ENCODE peak calls at places on chromosome 19, in four cellular contexts. J is PC-9, K is endodermal cell, P is astrocyte of the spinal cord. H is an unnamed sample.

GRCh38 chr19:32658075-32658474 is 16.9 kb downstream of the ANKRD27 start:
- DNase-seq in J (no peak), K (no peak), P (no peak), H (no peak)

GRCh38 chr19:34348899-34349487 is 16.0 kb upstream of the GPI start:
- DNase-seq in J (no peak), K (no peak), P (no peak), H (no peak)

GRCh38 chr19:42246869-42247630 is 4.6 kb upstream of the GSK3A start:
- DNase-seq in J (no peak), K (no peak), P (no peak), H (no peak)

GRCh38 chr19:18650468-18651001 is 13.7 kb downstream of the KLHL26 start:
- DNase-seq in J (no peak), K (peak), P (peak), H (no peak)

GRCh38 chr19:1074512-1075283 is 7.7 kb downstream of the ARHGAP45 start:
- DNase-seq in J (peak), K (no peak), P (no peak), H (peak)

GRCh38 chr19:2282062-2282861 is at the start of gene PEAK3:
- DNase-seq in J (no peak), K (peak), P (peak), H (no peak)

GRCh38 chr19:43407416-43408005 is 7.2 kb upstream of the TEX101 start:
- DNase-seq in J (no peak), K (peak), P (no peak), H (no peak)

GRCh38 chr19:2381151-2381822 is 21.2 kb downstream of the TMPRSS9 start:
- DNase-seq in J (no peak), K (no peak), P (peak), H (no peak)

GRCh38 chr19:1624458-1624857 is 19.2 kb upstream of the UQCR11 start:
- DNase-seq in J (peak), K (peak), P (peak), H (no peak)

GRCh38 chr19:2168619-2169424 is 5.1 kb downstream of the DOT1L start:
- DNase-seq in J (peak), K (peak), P (peak), H (peak)

GRCh38 chr19:5491565-5491964 is 36.3 kb downstream of the ZNRF4 start:
- DNase-seq in J (no peak), K (no peak), P (no peak), H (no peak)

GRCh38 chr19:41606215-41606837 is 20.5 kb downstream of the CEACAM4 start:
- DNase-seq in J (no peak), K (no peak), P (no peak), H (no peak)

GRCh38 chr19:40257096-40257517 is 28.0 kb downstream of the AKT2 start:
- DNase-seq in J (peak), K (no peak), P (no peak), H (peak)

GRCh38 chr19:912181-913079 is 589 bp downstream of the R3HDM4 start:
- DNase-seq in J (no peak), K (no peak), P (no peak), H (peak)

GRCh38 chr19:6030214-6030507 is 52.2 kb upstream of the RANBP3 start:
- DNase-seq in J (no peak), K (no peak), P (peak), H (no peak)

GRCh38 chr19:48393559-48394330 is at the start of gene GRIN2D:
- DNase-seq in J (peak), K (peak), P (peak), H (no peak)

GRCh38 chr19:33649919-33650305 is 28.2 kb downstream of the CHST8 start:
- DNase-seq in J (no peak), K (no peak), P (no peak), H (no peak)

GRCh38 chr19:18008814-18009213 is 844 bp downstream of the ARRDC2 start:
- DNase-seq in J (no peak), K (no peak), P (no peak), H (no peak)

DNA sequence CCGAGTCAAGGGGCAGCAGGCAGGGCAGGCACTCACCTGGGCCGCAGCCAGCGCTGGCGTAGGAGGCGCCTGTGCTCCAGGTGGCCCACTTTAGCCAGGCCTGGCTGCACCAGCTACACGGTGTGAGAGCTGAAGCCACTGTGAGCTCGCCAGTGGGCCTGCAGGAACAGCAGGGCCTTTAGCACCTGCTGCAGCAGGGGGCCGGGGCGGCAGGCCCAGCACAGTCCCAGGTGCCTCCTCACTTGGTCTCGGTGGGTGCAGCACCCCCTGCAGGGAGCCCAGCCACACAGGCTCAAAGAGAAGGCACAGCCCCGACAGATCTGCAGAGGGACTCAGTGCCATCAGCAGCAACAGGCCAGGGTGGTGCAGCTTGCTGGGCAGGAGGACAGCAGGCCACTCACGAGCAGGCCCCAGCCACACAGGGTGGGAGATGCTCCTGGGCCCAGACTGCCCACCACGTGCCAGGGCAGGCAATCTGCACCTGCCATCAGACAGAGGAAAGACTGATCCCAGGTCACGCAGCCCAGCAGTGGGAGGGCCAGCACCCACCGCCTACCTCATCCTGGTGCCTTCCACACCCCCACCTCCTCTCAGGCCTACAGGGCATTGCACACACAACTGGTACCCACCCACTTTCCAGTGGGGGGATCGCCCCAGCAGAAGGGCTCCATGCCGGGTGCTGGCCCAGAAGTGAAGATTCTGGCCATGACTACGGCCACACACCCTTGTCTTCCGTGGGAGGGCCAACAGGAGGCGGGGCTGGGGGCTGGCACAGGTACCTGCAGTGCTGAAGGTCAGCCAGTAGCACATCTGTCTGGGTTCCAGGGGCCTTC is 15.8 kb downstream of the ARHGAP33 start:
- DNase-seq in J (no peak), K (peak), P (no peak), H (no peak)
- TF ChIP-seq CTCF in J (no peak), K (peak), P (no peak), H (no peak)

DNA sequence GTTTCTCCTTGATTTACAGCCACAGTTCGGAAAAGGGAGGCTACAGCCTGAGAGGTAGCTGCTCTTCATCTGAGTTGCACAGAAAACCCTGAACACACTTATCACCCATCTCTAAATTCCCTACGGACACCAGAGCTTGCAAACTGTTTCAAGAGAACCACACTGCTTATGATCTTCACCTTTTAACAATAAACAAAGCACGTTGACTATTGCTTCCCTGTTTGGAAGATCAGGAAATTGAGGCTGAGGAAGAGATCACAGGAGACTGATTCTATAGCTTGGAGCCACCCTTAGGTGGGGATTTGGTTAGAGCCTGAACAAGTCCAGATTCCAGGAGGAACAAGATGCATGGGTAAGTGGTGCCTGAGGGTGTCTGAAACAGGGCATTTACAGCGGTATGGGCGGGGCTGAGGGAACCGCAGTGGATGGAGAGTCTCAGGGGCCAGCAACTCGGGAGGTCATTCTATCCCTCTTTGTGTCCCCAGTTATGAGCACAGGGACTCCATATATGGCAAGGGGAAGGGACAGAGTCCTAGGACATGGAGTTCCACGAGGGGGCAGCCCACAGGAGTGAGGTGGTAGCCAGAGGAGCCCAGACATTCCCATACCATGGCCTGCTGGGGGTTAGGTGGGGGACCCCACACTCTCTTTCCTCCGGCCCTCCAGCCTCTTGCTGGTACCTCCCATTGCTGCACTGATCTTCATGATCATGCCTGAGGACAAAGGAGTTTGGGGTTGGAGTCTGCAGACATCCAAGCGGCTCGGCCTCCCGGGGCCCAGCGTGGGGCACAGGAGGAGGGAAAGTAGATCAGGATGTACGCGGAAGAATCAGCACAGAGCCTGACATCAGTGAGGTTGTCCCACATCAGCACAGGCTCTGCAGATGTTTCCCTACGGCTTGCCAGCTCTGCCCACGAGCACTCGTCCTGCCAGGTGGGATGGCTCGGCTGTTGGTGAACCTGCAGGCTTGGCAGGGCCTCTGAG is 162.3 kb upstream of the ZNF536 start:
- DNase-seq in J (no peak), K (peak), P (no peak), H (no peak)
- TF ChIP-seq CTCF in J (no peak), K (peak), P (no peak), H (no peak)

GRCh38 chr19:15156391-15156790 is 44.4 kb downstream of the NOTCH3 start:
- DNase-seq in J (no peak), K (no peak), P (no peak), H (no peak)

GRCh38 chr19:15159251-15159650 is 41.5 kb downstream of the NOTCH3 start:
- DNase-seq in J (no peak), K (no peak), P (peak), H (no peak)

GRCh38 chr19:15149704-15150103 is 42.5 kb downstream of the SYDE1 start:
- DNase-seq in J (no peak), K (peak), P (no peak), H (no peak)

GRCh38 chr19:15155296-15155695 is 45.5 kb downstream of the NOTCH3 start:
- DNase-seq in J (no peak), K (no peak), P (no peak), H (no peak)

GRCh38 chr19:15154002-15154612 is 46.7 kb downstream of the NOTCH3 start:
- DNase-seq in J (peak), K (peak), P (peak), H (peak)
- TF ChIP-seq CTCF in J (peak), K (peak), P (peak), H (peak)

DNA sequence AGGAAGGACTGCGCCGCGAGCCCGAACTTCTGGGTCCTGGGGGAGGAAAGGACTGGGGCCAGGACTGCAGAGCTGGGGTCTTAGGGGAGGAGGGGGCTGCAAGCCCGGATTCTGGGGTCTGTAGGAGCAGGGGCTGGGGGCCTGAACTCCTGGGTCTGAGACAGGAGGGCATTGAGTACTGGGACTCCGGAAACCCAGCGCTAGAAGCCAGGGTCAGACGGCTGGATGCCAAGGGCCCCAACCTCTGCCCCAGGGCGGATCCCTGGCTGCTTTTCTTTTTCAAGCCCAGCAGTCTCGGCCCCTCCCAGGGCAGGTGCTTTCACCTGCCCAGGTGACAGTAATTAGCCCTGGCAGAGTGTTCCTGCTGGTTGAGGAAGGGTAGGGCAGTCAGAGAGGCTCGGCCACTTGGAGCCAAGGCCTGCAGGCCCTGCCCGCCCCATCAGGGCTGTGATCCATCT is 2.3 kb downstream of the MYH14 start:
- DNase-seq in J (peak), K (peak), P (no peak), H (peak)
- TF ChIP-seq CTCF in J (peak), K (peak), P (no peak), H (peak)

GRCh38 chr19:8132858-8133458 is 16.4 kb downstream of the FBN3 start:
- DNase-seq in J (no peak), K (no peak), P (no peak), H (no peak)
- TF ChIP-seq CTCF in J (no peak), K (no peak), P (no peak), H (no peak)

GRCh38 chr19:10294368-10294697 is 4.6 kb downstream of the ICAM5 start:
- DNase-seq in J (no peak), K (peak), P (no peak), H (no peak)
- TF ChIP-seq CTCF in J (no peak), K (peak), P (peak), H (no peak)

DNA sequence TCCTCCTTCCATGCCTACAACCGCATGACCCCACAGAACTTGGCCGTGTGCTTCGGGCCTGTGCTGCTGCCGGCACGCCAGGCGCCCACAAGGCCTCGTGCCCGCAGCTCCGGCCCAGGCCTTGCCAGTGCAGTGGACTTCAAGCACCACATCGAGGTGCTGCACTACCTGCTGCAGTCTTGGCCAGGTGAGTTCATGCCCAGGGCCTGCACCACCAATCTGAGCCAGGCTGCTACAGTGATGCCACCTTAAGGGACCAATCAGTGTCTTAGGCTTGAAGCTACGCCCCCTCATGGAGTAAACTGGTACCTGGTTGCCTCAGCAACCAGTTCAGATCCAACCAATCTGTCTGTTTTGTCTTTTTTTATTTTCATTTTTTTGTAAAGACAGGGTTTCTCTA is 5.2 kb downstream of the SYDE1 start:
- DNase-seq in J (no peak), K (peak), P (no peak), H (no peak)
- TF ChIP-seq CTCF in J (no peak), K (peak), P (no peak), H (no peak)

DNA sequence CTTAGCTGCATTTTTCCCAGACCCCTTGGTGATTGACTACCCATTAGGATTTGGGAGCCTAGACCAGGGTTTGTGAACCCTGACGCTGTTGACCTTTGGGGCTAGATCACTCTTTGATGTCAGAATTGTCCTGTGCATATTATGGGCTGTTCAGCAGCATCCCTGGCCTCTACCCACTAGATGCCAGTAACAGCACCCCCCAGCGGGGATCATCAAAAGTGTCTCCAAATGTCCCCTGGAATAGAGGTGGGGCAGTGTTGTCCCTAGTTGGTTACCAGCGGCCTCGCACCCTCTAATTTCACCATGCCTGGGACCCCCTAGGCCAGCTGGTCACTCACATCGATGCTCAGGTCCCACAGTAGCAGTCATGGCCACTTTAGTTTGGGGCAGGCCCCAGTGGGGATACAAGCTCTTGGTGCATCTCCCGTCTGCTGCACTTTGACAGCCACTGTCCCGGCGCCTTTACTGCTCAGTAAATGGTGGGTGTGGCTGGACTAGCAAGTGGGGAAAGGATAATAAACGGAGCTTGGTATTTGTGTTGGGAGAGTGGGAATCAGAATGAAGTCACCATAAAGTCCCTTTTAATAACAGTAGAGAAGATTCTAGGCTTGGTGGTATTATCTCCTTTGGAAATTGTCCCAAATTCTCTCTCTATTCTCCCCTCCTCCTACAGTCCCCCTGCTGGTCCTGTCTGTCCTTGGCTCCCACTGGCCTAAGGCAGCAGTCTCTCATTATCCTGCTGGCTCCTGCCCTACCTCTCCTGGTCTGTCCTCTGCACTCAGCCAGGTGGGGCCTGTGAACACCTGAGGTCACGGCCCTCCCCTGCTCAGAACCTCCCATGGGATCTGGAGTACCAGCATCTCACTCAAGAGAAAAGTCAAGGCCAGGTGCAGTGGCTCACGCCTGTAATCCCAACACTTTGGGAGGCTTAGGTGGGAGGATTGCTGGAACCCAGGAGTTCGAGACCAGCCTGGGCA is 80.6 kb downstream of the SIPA1L3 start:
- DNase-seq in J (no peak), K (peak), P (no peak), H (no peak)
- TF ChIP-seq CTCF in J (peak), K (peak), P (peak), H (peak)